ENCODE peak calls at places on chromosomes 7 and 10, in six cellular contexts. One of them, this sample, is unnamed.

GRCh38 chr10:49585387-49585786 is 24.7 kb upstream of the SLC18A3 start:
- DNase-seq in spleen: no peak
- DNase-seq in MM.1S: no peak
- DNase-seq in stomach: no peak
- DNase-seq in NB4: no peak
- DNase-seq in BJ: no peak
- DNase-seq in this sample: no peak

GRCh38 chr10:1155791-1156615 is 99.8 kb downstream of the WDR37 start:
- DNase-seq in spleen: no peak
- DNase-seq in stomach: peak; percentile 15
- DNase-seq in MM.1S: no peak
- DNase-seq in NB4: no peak
- DNase-seq in BJ: no peak
- DNase-seq in this sample: peak; percentile 62

GRCh38 chr10:78852856-78853255 is 215.9 kb upstream of the ZMIZ1 start:
- DNase-seq in BJ: no peak
- DNase-seq in stomach: peak; percentile 39
- DNase-seq in MM.1S: no peak
- DNase-seq in spleen: no peak
- DNase-seq in NB4: peak; percentile 47
- DNase-seq in this sample: no peak

GRCh38 chr10:73641272-73642060 is at the start of gene MYOZ1:
- DNase-seq in spleen: no peak
- DNase-seq in NB4: peak; percentile 46
- DNase-seq in MM.1S: no peak
- DNase-seq in stomach: no peak
- DNase-seq in BJ: peak; percentile 16
- DNase-seq in this sample: no peak

GRCh38 chr7:22121702-22122474 is 176.2 kb upstream of the CDCA7L start:
- DNase-seq in BJ: no peak
- DNase-seq in MM.1S: no peak
- DNase-seq in stomach: no peak
- DNase-seq in NB4: peak; percentile 25
- DNase-seq in spleen: no peak
- DNase-seq in this sample: no peak

GRCh38 chr10:11798862-11799735 is 24.1 kb upstream of the PROSER2 start:
- DNase-seq in spleen: no peak
- DNase-seq in MM.1S: no peak
- DNase-seq in BJ: no peak
- DNase-seq in NB4: peak; percentile 40
- DNase-seq in stomach: no peak
- DNase-seq in this sample: no peak

GRCh38 chr10:48792687-48793096 is 108.0 kb downstream of the WDFY4 start:
- DNase-seq in NB4: no peak
- DNase-seq in MM.1S: no peak
- DNase-seq in stomach: no peak
- DNase-seq in spleen: no peak
- DNase-seq in BJ: peak; percentile 41
- DNase-seq in this sample: no peak

GRCh38 chr10:63603709-63604445 is 82.7 kb downstream of the REEP3 start:
- DNase-seq in BJ: no peak
- DNase-seq in NB4: no peak
- DNase-seq in MM.1S: peak; percentile 65
- DNase-seq in spleen: no peak
- DNase-seq in stomach: no peak
- DNase-seq in this sample: no peak

GRCh38 chr7:32785365-32785764 is 106.2 kb downstream of the KBTBD2 start:
- DNase-seq in MM.1S: no peak
- DNase-seq in spleen: no peak
- DNase-seq in NB4: no peak
- DNase-seq in BJ: no peak
- DNase-seq in stomach: no peak
- DNase-seq in this sample: no peak

GRCh38 chr10:100792544-100792943 is 47.2 kb downstream of the PAX2 start:
- DNase-seq in MM.1S: no peak
- DNase-seq in BJ: no peak
- DNase-seq in spleen: no peak
- DNase-seq in NB4: no peak
- DNase-seq in stomach: no peak
- DNase-seq in this sample: no peak

GRCh38 chr10:123573236-123574147 is 92.7 kb upstream of the GPR26 start:
- DNase-seq in NB4: peak; percentile 66
- DNase-seq in MM.1S: peak; percentile 45
- DNase-seq in stomach: peak; percentile 68
- DNase-seq in BJ: no peak
- DNase-seq in spleen: no peak
- DNase-seq in this sample: no peak

GRCh38 chr7:143284591-143285453 is at the start of gene TMEM139:
- DNase-seq in NB4: no peak
- DNase-seq in MM.1S: no peak
- DNase-seq in BJ: no peak
- DNase-seq in stomach: peak; percentile 74
- DNase-seq in spleen: no peak
- DNase-seq in this sample: no peak

GRCh38 chr7:91872069-91872468 is 8.4 kb downstream of the MTERF1 start:
- DNase-seq in spleen: no peak
- DNase-seq in NB4: no peak
- DNase-seq in stomach: no peak
- DNase-seq in MM.1S: no peak
- DNase-seq in BJ: no peak
- DNase-seq in this sample: no peak

GRCh38 chr10:110615057-110615630 is 29.0 kb upstream of the RBM20 start:
- DNase-seq in MM.1S: no peak
- DNase-seq in stomach: no peak
- DNase-seq in BJ: no peak
- DNase-seq in NB4: no peak
- DNase-seq in spleen: no peak
- DNase-seq in this sample: no peak

GRCh38 chr10:27099916-27100799 is at the start of gene ANKRD26:
- DNase-seq in stomach: peak; percentile 99
- DNase-seq in MM.1S: peak; percentile 99
- DNase-seq in spleen: peak; percentile 99
- DNase-seq in NB4: peak; percentile 91
- DNase-seq in BJ: peak; percentile 88
- DNase-seq in this sample: peak; percentile 98

GRCh38 chr10:29482591-29483421 is 152.0 kb downstream of the SVIL start:
- DNase-seq in NB4: peak; percentile 68
- DNase-seq in MM.1S: no peak
- DNase-seq in BJ: no peak
- DNase-seq in stomach: no peak
- DNase-seq in spleen: no peak
- DNase-seq in this sample: no peak

GRCh38 chr7:918441-919113 is 35.9 kb downstream of the ADAP1 start:
- DNase-seq in MM.1S: no peak
- DNase-seq in NB4: no peak
- DNase-seq in stomach: no peak
- DNase-seq in BJ: no peak
- DNase-seq in spleen: peak; percentile 67
- DNase-seq in this sample: no peak

DNA sequence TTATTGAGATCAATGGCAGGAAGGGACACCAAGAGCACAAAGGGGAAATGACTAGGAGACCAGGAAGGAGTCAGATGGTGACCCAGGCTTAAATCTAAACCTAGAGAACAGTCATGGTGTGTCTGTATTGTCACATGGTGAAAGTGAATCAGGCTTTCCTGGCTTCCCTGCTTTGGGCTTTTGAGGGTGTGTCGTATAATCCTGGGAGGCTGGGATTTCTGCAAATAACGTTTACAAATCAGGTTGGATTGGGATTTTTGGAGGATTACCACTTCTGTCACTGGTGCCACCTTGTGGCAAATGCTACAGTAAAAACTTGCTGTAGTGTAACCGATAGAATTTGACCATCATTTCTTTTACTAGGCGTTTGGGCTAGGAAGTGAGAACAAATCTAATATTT is 502.6 kb downstream of the NRG3 start:
- DNase-seq in BJ: no peak
- DNase-seq in spleen: no peak
- DNase-seq in stomach: no peak
- DNase-seq in NB4: peak; percentile 19
- DNase-seq in MM.1S: no peak
- DNase-seq in this sample: no peak
- TF ChIP-seq CTCF in BJ: peak; percentile 5
- TF ChIP-seq CTCF in spleen: no peak
- TF ChIP-seq CTCF in stomach: no peak
- TF ChIP-seq CTCF in NB4: peak; percentile 40
- TF ChIP-seq CTCF in MM.1S: peak; percentile 35
- TF ChIP-seq CTCF in this sample: peak; percentile 60

GRCh38 chr7:13988765-13989137 is 715 bp downstream of the ETV1 start:
- DNase-seq in stomach: no peak
- DNase-seq in MM.1S: no peak
- DNase-seq in BJ: no peak
- DNase-seq in spleen: no peak
- DNase-seq in NB4: no peak
- DNase-seq in this sample: no peak

GRCh38 chr7:13988011-13988410 is 1.5 kb downstream of the ETV1 start:
- DNase-seq in spleen: no peak
- DNase-seq in NB4: no peak
- DNase-seq in MM.1S: no peak
- DNase-seq in BJ: no peak
- DNase-seq in stomach: no peak
- DNase-seq in this sample: no peak

GRCh38 chr7:13990319-13990983 is 985 bp upstream of the ETV1 start:
- DNase-seq in MM.1S: peak; percentile 54
- DNase-seq in BJ: no peak
- DNase-seq in spleen: peak; percentile 68
- DNase-seq in stomach: peak; percentile 37
- DNase-seq in NB4: peak; percentile 14
- DNase-seq in this sample: no peak

GRCh38 chr7:13989944-13990295 is 454 bp upstream of the ETV1 start:
- DNase-seq in NB4: no peak
- DNase-seq in BJ: no peak
- DNase-seq in spleen: no peak
- DNase-seq in stomach: no peak
- DNase-seq in MM.1S: no peak
- DNase-seq in this sample: no peak

DNA sequence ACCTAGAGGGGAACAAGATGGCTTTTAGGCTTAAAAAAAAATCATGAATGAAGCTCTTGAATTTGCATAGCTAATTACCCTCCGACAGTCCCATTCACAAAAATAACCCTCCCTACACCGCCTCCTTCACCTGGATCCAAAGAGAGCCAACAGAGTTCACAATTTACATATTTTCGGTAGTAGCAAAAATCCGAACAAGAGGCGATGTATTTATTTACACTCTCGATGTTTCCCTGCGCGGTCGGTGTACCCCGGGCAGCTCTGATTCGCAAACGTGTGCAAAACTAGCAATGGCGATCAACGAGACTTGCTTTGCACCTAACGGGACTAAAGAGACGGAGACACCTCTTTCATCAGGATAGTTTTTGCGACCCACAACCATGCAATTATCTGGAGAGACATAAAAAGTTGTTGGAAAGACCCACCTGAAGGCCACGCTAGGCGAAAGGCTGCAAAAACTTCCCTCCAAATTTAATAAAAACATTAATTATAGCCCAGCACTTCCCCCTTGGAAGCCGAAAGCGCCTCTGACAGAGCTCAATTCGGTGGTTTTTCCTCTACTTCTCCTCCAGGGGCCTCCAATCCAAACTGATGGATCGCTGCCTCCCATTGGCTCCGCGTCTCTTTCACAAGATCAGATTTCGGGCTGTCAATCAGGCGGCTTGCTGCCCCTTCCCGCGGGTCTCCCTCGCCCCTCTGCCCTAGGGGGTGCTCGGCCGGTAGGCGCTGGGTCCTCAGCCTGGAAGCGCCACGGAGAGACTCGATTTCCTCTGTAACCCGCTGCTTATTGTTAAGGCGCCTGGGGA is at the start of gene ETV1:
- DNase-seq in spleen: peak; percentile 75
- DNase-seq in stomach: peak; percentile 42
- DNase-seq in MM.1S: no peak
- DNase-seq in NB4: no peak
- DNase-seq in BJ: no peak
- DNase-seq in this sample: peak; percentile 77
- TF ChIP-seq CTCF in spleen: no peak
- TF ChIP-seq CTCF in stomach: no peak
- TF ChIP-seq CTCF in MM.1S: no peak
- TF ChIP-seq CTCF in NB4: no peak
- TF ChIP-seq CTCF in BJ: peak; percentile 57
- TF ChIP-seq CTCF in this sample: peak; percentile 59

GRCh38 chr10:91604462-91604935 is 28.4 kb downstream of the PPP1R3C start:
- DNase-seq in NB4: no peak
- DNase-seq in BJ: no peak
- DNase-seq in MM.1S: no peak
- DNase-seq in spleen: no peak
- DNase-seq in stomach: no peak
- DNase-seq in this sample: no peak
- TF ChIP-seq CTCF in NB4: no peak
- TF ChIP-seq CTCF in BJ: peak; percentile 47
- TF ChIP-seq CTCF in MM.1S: no peak
- TF ChIP-seq CTCF in spleen: no peak
- TF ChIP-seq CTCF in stomach: no peak
- TF ChIP-seq CTCF in this sample: peak; percentile 49

GRCh38 chr7:17971392-17971791 is 31.1 kb upstream of the SNX13 start:
- DNase-seq in stomach: no peak
- DNase-seq in NB4: no peak
- DNase-seq in BJ: no peak
- DNase-seq in MM.1S: no peak
- DNase-seq in spleen: no peak
- DNase-seq in this sample: no peak
- TF ChIP-seq CTCF in stomach: no peak
- TF ChIP-seq CTCF in NB4: no peak
- TF ChIP-seq CTCF in BJ: peak; percentile 18
- TF ChIP-seq CTCF in MM.1S: no peak
- TF ChIP-seq CTCF in spleen: no peak
- TF ChIP-seq CTCF in this sample: peak; percentile 25

DNA sequence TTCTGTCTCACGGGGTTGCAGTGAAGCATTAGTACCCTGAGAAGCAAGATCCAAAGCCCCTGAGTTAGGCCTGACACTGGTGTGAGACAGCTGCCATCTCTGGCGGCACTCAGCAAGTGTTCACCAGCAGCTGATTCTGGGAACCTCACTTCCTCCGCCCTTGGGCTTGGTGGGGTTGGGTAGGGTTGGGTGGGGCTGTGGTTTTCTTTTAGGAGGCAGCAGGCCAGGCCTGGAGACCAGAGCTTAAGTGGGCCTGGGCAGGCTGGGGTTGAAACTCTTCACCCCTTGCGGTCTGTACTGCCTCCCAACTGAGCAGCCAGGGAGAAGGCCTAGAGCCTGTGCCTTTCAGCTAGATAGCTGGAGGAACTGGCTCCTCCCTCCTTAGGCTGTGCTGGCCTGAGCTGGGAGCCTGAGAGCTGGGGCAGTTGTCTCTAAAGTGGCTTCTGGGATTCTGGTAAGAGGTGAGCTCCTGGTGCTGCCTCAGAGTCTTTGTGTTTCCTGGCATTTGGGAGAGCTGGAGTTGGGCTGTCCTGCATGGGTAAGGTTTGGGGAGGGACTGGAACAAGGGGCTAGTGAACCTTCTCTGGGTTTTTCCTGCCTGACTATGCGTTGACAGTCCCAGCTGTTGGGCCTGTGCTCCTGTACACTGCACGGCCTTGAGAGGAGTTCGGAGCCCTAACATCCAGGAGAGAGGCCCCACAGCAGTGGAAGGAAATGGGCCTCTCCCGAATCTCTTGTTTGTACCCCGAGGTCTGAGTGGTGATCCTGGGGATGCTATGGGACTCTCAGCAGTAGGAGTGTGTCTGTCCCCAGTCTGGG is 5.1 kb downstream of the TSPAN14 start:
- DNase-seq in MM.1S: peak; percentile 69
- DNase-seq in spleen: peak; percentile 93
- DNase-seq in stomach: peak; percentile 75
- DNase-seq in BJ: peak; percentile 77
- DNase-seq in NB4: peak; percentile 96
- DNase-seq in this sample: no peak
- TF ChIP-seq CTCF in MM.1S: no peak
- TF ChIP-seq CTCF in spleen: peak; percentile 20
- TF ChIP-seq CTCF in stomach: no peak
- TF ChIP-seq CTCF in BJ: peak; percentile 9
- TF ChIP-seq CTCF in NB4: no peak
- TF ChIP-seq CTCF in this sample: no peak

GRCh38 chr7:7181519-7182155 is 707 bp upstream of the C1GALT1 start:
- DNase-seq in spleen: peak; percentile 81
- DNase-seq in MM.1S: peak; percentile 76
- DNase-seq in BJ: no peak
- DNase-seq in NB4: peak; percentile 92
- DNase-seq in stomach: peak; percentile 50
- DNase-seq in this sample: no peak
- TF ChIP-seq CTCF in spleen: no peak
- TF ChIP-seq CTCF in MM.1S: no peak
- TF ChIP-seq CTCF in BJ: no peak
- TF ChIP-seq CTCF in NB4: peak; percentile 19
- TF ChIP-seq CTCF in stomach: no peak
- TF ChIP-seq CTCF in this sample: no peak

This sample was measured in type B pancreatic cell.